ENCODE peak calls at places on chromosomes 5 and 9, in nine cellular contexts. L, R, Q, S, N, P, B, H and A are unnamed samples.

GRCh38 chr5:112848116-112848811 is 12.8 kb upstream of the SRP19 start:
- DNase-seq in L (peak; percentile 14), R (peak; percentile 71), Q (no peak), S (peak; percentile 32), N (peak; percentile 29), P (peak; percentile 79), B (no peak), H (peak; percentile 79), A (peak; percentile 80)

GRCh38 chr9:32877103-32877502 is 93.8 kb downstream of the TMEM215 start:
- DNase-seq in L (no peak), R (peak; percentile 39), Q (no peak), S (no peak), N (no peak), P (no peak), B (no peak), H (no peak), A (no peak)

GRCh38 chr9:107154766-107155165 is 128.3 kb upstream of the RAD23B start:
- DNase-seq in L (no peak), R (no peak), Q (no peak), S (no peak), N (no peak), P (no peak), B (no peak), H (no peak), A (no peak)

GRCh38 chr9:133505901-133506652 is 18.7 kb downstream of the MYMK start:
- DNase-seq in L (no peak), R (no peak), Q (peak; percentile 84), S (no peak), N (no peak), P (peak; percentile 98), B (peak; percentile 85), H (peak; percentile 91), A (peak; percentile 78)

GRCh38 chr9:82271099-82271498 is 282.5 kb downstream of the SPATA31D1 start:
- DNase-seq in L (no peak), R (peak; percentile 39), Q (no peak), S (peak; percentile 89), N (peak; percentile 37), P (peak; percentile 18), B (no peak), H (peak; percentile 99), A (no peak)

GRCh38 chr9:134637241-134637640 is 4.4 kb upstream of the COL5A1 start:
- DNase-seq in L (no peak), R (no peak), Q (no peak), S (no peak), N (no peak), P (no peak), B (peak; percentile 54), H (no peak), A (no peak)

GRCh38 chr9:71765693-71766092 is 2.6 kb downstream of the CEMIP2 start:
- DNase-seq in L (no peak), R (peak; percentile 94), Q (no peak), S (no peak), N (no peak), P (peak; percentile 50), B (no peak), H (peak; percentile 69), A (peak; percentile 50)

GRCh38 chr9:92963831-92964606 is 16.7 kb downstream of the FGD3 start:
- DNase-seq in L (peak; percentile 92), R (no peak), Q (no peak), S (no peak), N (no peak), P (no peak), B (peak; percentile 63), H (no peak), A (no peak)

GRCh38 chr5:146283344-146283761 is 55.3 kb upstream of the POU4F3 start:
- DNase-seq in L (no peak), R (peak; percentile 97), Q (no peak), S (peak; percentile 81), N (peak; percentile 92), P (peak; percentile 84), B (no peak), H (peak; percentile 83), A (peak; percentile 88)

GRCh38 chr5:123454236-123454911 is 31.2 kb upstream of the CEP120 start:
- DNase-seq in L (no peak), R (peak; percentile 58), Q (no peak), S (no peak), N (no peak), P (peak; percentile 36), B (no peak), H (no peak), A (peak; percentile 34)

GRCh38 chr5:40618926-40619325 is 60.8 kb upstream of the PTGER4 start:
- DNase-seq in L (no peak), R (no peak), Q (no peak), S (no peak), N (no peak), P (no peak), B (no peak), H (no peak), A (no peak)

GRCh38 chr5:140926903-140927573 is 939 bp downstream of the PCDHAC1 start:
- DNase-seq in L (no peak), R (peak; percentile 10), Q (peak; percentile 19), S (no peak), N (no peak), P (peak; percentile 28), B (no peak), H (peak; percentile 10), A (no peak)

GRCh38 chr9:133342570-133342969 is 5.4 kb downstream of the MED22 start:
- DNase-seq in L (no peak), R (no peak), Q (no peak), S (no peak), N (no peak), P (no peak), B (no peak), H (no peak), A (no peak)

GRCh38 chr5:141084487-141084989 is 9.9 kb upstream of the PCDHB2 start:
- DNase-seq in L (no peak), R (peak; percentile 46), Q (no peak), S (no peak), N (peak; percentile 5), P (peak; percentile 41), B (peak; percentile 74), H (peak; percentile 49), A (peak; percentile 46)

GRCh38 chr5:157049605-157050004 is 9.3 kb downstream of the HAVCR1 start:
- DNase-seq in L (no peak), R (no peak), Q (no peak), S (no peak), N (peak; percentile 85), P (no peak), B (no peak), H (no peak), A (no peak)

GRCh38 chr5:159216454-159216853 is 7.1 kb upstream of the RNF145 start:
- DNase-seq in L (no peak), R (no peak), Q (no peak), S (no peak), N (no peak), P (no peak), B (no peak), H (no peak), A (no peak)

GRCh38 chr9:6852243-6852963 is 94.6 kb downstream of the KDM4C start:
- DNase-seq in L (no peak), R (peak; percentile 51), Q (no peak), S (no peak), N (peak; percentile 56), P (peak; percentile 35), B (no peak), H (peak; percentile 66), A (peak; percentile 62)

GRCh38 chr5:133118741-133119140 is 66.9 kb downstream of the HSPA4 start:
- DNase-seq in L (no peak), R (no peak), Q (no peak), S (no peak), N (no peak), P (no peak), B (no peak), H (no peak), A (no peak)

GRCh38 chr9:29514336-29514735 is 1941.1 kb upstream of the C9orf72 start:
- DNase-seq in L (no peak), R (no peak), Q (no peak), S (no peak), N (no peak), P (no peak), B (no peak), H (peak; percentile 7), A (no peak)

GRCh38 chr5:168747987-168748777 is 169.0 kb upstream of the PANK3 start:
- DNase-seq in L (peak; percentile 41), R (peak; percentile 20), Q (no peak), S (no peak), N (no peak), P (peak; percentile 25), B (peak; percentile 71), H (peak; percentile 12), A (peak; percentile 11)

GRCh38 chr9:94874316-94874715 is 147.8 kb downstream of the AOPEP start:
- DNase-seq in L (no peak), R (peak; percentile 82), Q (no peak), S (no peak), N (no peak), P (peak; percentile 82), B (no peak), H (peak; percentile 87), A (peak; percentile 80)

GRCh38 chr9:112299514-112299913 is 33.9 kb downstream of the PTBP3 start:
- DNase-seq in L (no peak), R (peak; percentile 97), Q (no peak), S (no peak), N (no peak), P (peak; percentile 71), B (no peak), H (peak; percentile 84), A (peak; percentile 79)
- H3K4me3 ChIP-seq in L (no peak overlapping the region), R (no peak overlapping the region), Q (no peak overlapping the region), S (no peak overlapping the region), N (no peak overlapping the region), P (no peak overlapping the region), B (no peak overlapping the region), H (no peak overlapping the region), A (no peak overlapping the region)

GRCh38 chr5:77628840-77629552 is 9.5 kb downstream of the OTP start:
- DNase-seq in L (no peak), R (no peak), Q (no peak), S (no peak), N (no peak), P (no peak), B (no peak), H (no peak), A (no peak)
- TF ChIP-seq CTCF in L (no peak), R (no peak), Q (no peak), S (no peak), N (no peak), P (no peak), B (no peak), H (no peak), A (no peak)

DNA sequence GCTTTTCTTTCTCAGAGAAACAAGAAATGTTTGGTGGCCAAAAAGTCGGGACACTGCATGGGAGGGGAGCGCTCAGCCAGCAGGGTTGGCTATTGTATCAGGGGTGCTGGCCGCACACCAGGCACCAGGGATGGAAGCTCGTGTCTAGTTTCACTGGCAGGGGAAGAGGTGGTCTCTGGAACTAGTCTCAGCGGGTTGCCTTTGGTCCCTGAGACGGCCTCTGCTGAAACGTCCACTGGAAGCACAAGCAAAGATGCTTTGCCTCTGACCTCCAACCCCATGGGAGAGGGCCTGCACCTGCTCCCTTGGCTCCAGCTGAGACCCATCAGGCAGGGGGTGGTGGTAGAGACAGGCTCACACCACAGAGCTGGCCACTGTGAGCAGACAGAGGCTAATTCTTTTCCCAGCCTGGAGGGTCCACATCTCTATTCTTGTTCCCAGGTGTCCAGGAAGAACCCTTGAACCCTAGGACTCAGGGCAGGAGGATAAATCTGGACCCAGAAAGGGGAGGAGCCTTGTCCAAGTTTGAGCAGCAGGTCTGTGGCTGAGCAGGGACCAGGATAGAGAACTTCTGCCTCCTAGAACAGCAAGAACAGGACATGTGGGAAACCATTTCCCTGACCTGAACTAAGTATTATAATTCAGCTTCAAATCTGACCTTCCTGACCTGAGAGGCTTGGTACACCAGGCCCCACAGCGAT is 102.6 kb downstream of the RGS3 start:
- DNase-seq in L (no peak), R (no peak), Q (no peak), S (no peak), N (no peak), P (no peak), B (peak; percentile 68), H (no peak), A (no peak)
- H3K4me3 ChIP-seq in L (peak overlapping the region; percentile 29), R (peak overlapping the region; percentile 74), Q (no peak overlapping the region), S (peak overlapping the region; percentile 79), N (peak overlapping the region; percentile 66), P (peak overlapping the region; percentile 21), B (peak overlapping the region; percentile 61), H (peak overlapping the region; percentile 54), A (peak overlapping the region; percentile 65)

GRCh38 chr5:136098171-136098570 is 34.5 kb upstream of the SMAD5 start:
- DNase-seq in L (no peak), R (no peak), Q (no peak), S (no peak), N (no peak), P (no peak), B (no peak), H (no peak), A (no peak)
- TF ChIP-seq CTCF in L (no peak), R (no peak), Q (no peak), S (no peak), N (no peak), P (no peak), B (no peak), H (no peak), A (no peak)